ENCODE peak calls at places on chromosomes 7 and 10, in six cellular contexts. N is neuronal stem cell, C is H9, V is H1, R is mesendoderm, K is mesenchymal stem cell. O is an unnamed sample.
A peak's percentile ranks its signal among the peaks of the same experiment; 100 is the strongest.

GRCh38 chr10:58512470-58513188 is at the start of gene BICC1:
- DNase-seq in N (peak; percentile 48), C (peak; percentile 42), V (no peak), R (peak; percentile 38), K (peak; percentile 45), O (peak; percentile 38)

GRCh38 chr10:1233031-1233430 is 176.8 kb downstream of the WDR37 start:
- DNase-seq in N (no peak), C (no peak), V (no peak), R (no peak), K (no peak), O (no peak)

GRCh38 chr7:33050425-33051318 is 11.9 kb downstream of the NT5C3A start:
- DNase-seq in N (no peak), C (no peak), V (no peak), R (peak; percentile 47), K (peak; percentile 65), O (peak; percentile 59)

GRCh38 chr10:74836855-74837254 is 10.5 kb downstream of the KAT6B start:
- DNase-seq in N (no peak), C (no peak), V (no peak), R (no peak), K (no peak), O (no peak)

GRCh38 chr7:100585511-100586265 is at the start of gene LRCH4:
- DNase-seq in N (no peak), C (peak; percentile 74), V (no peak), R (peak; percentile 72), K (no peak), O (no peak)

GRCh38 chr7:155356323-155357105 is 58.8 kb downstream of the INSIG1 start:
- DNase-seq in N (no peak), C (peak; percentile 60), V (no peak), R (peak; percentile 65), K (peak; percentile 10), O (no peak)

GRCh38 chr7:47389171-47389922 is 192.6 kb downstream of the TNS3 start:
- DNase-seq in N (no peak), C (no peak), V (no peak), R (no peak), K (no peak), O (no peak)

GRCh38 chr7:92753614-92754013 is 82.8 kb downstream of the CDK6 start:
- DNase-seq in N (no peak), C (no peak), V (no peak), R (no peak), K (no peak), O (peak; percentile 39)

GRCh38 chr10:43395571-43396060 is 13.4 kb downstream of the HNRNPF start:
- DNase-seq in N (no peak), C (no peak), V (no peak), R (no peak), K (peak; percentile 50), O (peak; percentile 28)

DNA sequence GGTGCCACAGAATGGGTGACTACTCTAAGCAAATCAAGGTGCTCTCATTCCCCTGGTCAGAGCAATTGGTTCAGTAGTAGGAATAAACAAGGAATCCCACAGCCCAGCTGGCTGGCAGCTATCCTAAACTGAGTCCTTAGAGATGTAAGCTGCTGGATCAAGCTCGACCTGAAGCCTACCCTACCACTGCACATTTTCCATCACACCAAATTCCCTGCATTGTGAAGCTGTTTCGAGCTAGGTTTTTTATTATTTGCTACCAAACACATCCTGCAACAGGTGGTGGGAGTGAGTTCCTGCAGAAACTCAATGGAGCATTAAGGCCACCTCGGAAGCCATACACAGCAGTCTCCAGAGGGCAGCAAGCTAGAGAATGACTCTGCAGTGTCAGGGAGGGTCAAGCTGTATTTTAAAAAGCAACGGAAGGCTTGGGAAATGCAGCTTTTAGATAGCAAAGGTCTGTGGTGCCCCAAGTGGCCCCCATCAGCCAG is 33.7 kb upstream of the TNRC18 start:
- DNase-seq in N (no peak), C (no peak), V (no peak), R (no peak), K (no peak), O (no peak)
- H2BK15ac ChIP-seq in N (no peak overlapping the region), C (no peak overlapping the region), V (no peak overlapping the region), R (no peak overlapping the region), K (no peak overlapping the region), O (no peak overlapping the region)

DNA sequence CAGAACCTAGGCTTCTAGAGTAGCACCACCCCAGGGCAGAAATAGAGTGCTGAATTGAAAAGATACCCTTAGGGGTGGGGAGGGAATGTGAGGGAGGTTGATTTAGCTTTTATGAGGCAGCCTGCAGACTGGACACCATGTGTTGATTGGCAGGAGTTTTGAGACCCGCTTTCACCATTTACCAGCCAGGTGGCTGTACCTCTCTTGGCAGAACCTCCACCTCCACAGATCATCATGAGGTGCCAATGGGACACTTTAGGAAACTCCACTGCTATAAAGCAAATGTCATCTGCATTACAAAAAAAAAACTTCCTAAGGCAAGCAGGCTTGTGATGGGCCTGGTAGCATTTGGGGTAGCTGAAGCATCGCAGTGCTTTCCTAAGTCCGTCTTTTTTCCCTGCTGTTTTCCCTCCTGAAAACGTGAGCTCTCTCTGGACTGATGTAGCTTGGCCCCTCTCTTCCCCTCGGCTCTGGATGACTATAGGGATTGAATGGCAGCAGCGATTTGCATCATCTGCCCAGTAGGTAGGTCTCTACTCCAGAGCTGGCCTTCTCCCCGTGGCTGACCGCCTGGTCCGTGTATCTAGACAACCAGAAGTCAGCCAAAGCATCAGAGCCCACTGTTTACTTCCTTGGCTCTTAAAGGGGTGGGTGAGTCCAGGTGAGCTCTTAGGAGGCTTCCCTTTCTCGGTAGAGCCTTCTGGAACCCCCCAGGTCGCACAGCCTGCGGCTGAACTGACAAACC is 1.3 kb downstream of the PCBD1 start:
- DNase-seq in N (no peak), C (no peak), V (no peak), R (peak; percentile 30), K (no peak), O (no peak)
- H2BK15ac ChIP-seq in N (no peak overlapping the region), C (no peak overlapping the region), V (no peak overlapping the region), R (no peak overlapping the region), K (no peak overlapping the region), O (no peak overlapping the region)

GRCh38 chr10:46534828-46535524 is 21.5 kb downstream of the GPRIN2 start:
- DNase-seq in N (no peak), C (no peak), V (no peak), R (no peak), K (no peak), O (no peak)
- H2BK15ac ChIP-seq in N (no peak overlapping the region), C (no peak overlapping the region), V (no peak overlapping the region), R (no peak overlapping the region), K (no peak overlapping the region), O (peak overlapping the region; percentile 0)

GRCh38 chr10:132400041-132400546 is 3.1 kb downstream of the PWWP2B start:
- DNase-seq in N (no peak), C (no peak), V (no peak), R (no peak), K (no peak), O (no peak)
- H2BK15ac ChIP-seq in N (peak overlapping the region; percentile 45), C (no peak overlapping the region), V (peak overlapping the region; percentile 88), R (no peak overlapping the region), K (no peak overlapping the region), O (no peak overlapping the region)

DNA sequence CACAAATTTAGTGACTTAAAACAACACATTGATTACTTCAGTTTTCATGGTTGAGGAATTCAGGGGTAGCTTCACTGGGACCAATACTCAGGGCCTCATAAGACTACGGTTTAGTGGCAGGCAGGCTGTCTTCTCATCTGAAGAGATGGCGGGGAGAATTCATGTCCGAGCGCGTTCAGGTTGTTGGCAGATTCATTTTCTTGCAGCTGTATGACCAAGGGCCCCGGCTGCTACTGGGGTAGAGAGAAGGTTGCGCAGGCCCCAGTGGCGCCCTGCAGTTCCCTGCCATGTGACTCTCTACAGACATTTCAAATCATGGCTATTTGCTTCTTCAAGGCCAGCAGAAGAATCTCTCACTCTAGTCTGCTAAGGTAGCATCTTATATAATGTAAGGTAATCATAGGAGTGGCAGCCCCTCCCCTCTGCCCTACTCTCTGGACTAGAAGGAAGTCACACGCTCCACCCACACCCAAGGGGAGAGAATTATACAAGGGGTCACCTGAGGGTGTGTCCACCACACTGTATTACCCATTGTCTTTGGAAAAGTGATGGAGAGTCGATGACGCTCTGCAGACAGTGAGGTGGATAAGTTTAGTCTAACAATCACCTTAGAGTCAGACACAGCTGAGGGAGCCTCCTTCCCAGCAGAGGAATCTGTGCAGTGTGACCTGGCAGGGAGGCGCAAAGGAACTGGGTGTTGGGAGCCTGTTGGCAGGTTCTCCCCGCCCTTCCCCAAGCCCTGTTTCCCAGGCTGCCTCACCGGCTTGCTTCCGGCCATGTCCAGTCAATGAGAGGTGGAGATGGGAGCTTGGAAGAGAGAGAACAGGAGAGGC is 35.7 kb upstream of the PLEKHA1 start:
- DNase-seq in N (no peak), C (no peak), V (no peak), R (no peak), K (no peak), O (no peak)
- H2BK15ac ChIP-seq in N (peak overlapping the region; percentile 70), C (no peak overlapping the region), V (no peak overlapping the region), R (no peak overlapping the region), K (no peak overlapping the region), O (no peak overlapping the region)

DNA sequence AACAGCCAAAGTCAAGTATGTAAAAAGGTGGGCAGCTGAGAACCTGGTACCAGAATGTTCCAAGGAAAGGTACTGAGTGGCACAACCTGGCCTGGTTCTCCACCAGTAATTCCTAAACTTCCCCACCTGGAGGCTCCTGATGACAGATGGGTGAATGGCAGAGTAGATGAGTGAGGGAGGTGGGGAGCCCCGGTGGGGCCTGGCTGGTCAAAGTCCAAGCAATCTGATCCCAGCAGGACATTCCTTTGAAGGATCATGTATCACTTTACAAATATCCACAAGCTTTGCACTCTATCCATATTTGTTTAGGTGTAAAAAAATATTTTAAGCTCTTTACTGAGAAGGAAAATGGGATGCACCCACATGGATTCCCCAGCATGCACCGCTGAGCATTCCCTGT is 250.2 kb downstream of the DPP6 start:
- DNase-seq in N (no peak), C (no peak), V (no peak), R (no peak), K (no peak), O (no peak)
- H2BK15ac ChIP-seq in N (no peak overlapping the region), C (no peak overlapping the region), V (no peak overlapping the region), R (no peak overlapping the region), K (no peak overlapping the region), O (no peak overlapping the region)

GRCh38 chr10:103592186-103593021 is 98.9 kb downstream of the NEURL1 start:
- DNase-seq in N (peak; percentile 51), C (peak; percentile 77), V (peak; percentile 46), R (peak; percentile 66), K (peak; percentile 34), O (peak; percentile 38)

GRCh38 chr10:103587073-103587472 is 93.6 kb downstream of the NEURL1 start:
- DNase-seq in N (no peak), C (no peak), V (no peak), R (no peak), K (no peak), O (no peak)

GRCh38 chr10:103590744-103591291 is 97.3 kb downstream of the NEURL1 start:
- DNase-seq in N (no peak), C (no peak), V (no peak), R (no peak), K (no peak), O (no peak)

GRCh38 chr10:103589074-103589630 is 95.6 kb downstream of the NEURL1 start:
- DNase-seq in N (no peak), C (no peak), V (no peak), R (no peak), K (no peak), O (no peak)

GRCh38 chr10:103590060-103590459 is 96.6 kb downstream of the NEURL1 start:
- DNase-seq in N (no peak), C (no peak), V (no peak), R (no peak), K (no peak), O (no peak)
- H2BK15ac ChIP-seq in N (no peak overlapping the region), C (no peak overlapping the region), V (no peak overlapping the region), R (no peak overlapping the region), K (no peak overlapping the region), O (no peak overlapping the region)

DNA sequence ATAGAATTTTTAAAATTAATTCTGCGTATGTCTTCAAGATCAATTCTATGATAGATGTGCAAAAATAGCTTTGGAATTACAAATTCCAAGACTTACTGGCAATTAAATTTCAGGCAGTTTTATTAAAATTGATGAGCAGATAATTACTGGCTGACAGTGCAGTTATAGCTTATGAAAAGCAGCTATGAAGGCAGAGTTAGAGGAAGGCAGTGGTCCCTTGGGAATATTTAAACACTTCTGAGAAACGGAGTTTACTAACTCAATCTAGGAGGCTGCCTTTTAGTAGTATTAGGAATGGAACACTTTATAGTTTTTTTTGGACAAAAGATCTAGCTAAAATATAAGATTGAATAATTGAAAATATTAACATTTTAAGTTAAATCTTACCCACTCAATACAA is 70.8 kb downstream of the CFTR start:
- DNase-seq in N (no peak), C (no peak), V (no peak), R (no peak), K (no peak), O (no peak)
- H2BK15ac ChIP-seq in N (no peak overlapping the region), C (no peak overlapping the region), V (no peak overlapping the region), R (no peak overlapping the region), K (no peak overlapping the region), O (no peak overlapping the region)